ENCODE peak calls at places on chromosomes 7 and 10, in four cellular contexts. M is K562, S is IMR-90, K is HepG2. U is an unnamed sample.

GRCh38 chr7:137994091-137994688 is 7.7 kb downstream of the CREB3L2 start:
- DNase-seq in S (no peak), K (no peak), M (peak; percentile 60), U (no peak)

GRCh38 chr10:97851341-97852001 is 1.8 kb downstream of the GOLGA7B start:
- DNase-seq in M (no peak), K (no peak), S (no peak), U (no peak)

GRCh38 chr7:29442146-29442545 is 121.5 kb upstream of the PRR15 start:
- DNase-seq in M (no peak), S (no peak), K (no peak), U (no peak)

GRCh38 chr10:46541017-46541661 is 15.3 kb downstream of the GPRIN2 start:
- DNase-seq in M (peak; percentile 69), S (no peak), K (no peak), U (peak; percentile 94)

GRCh38 chr7:90973146-90973545 is 291.1 kb upstream of the FZD1 start:
- DNase-seq in S (peak; percentile 8), M (no peak), K (no peak), U (no peak)

GRCh38 chr10:86355571-86356038 is 11.0 kb downstream of the GRID1 start:
- DNase-seq in S (no peak), K (no peak), M (no peak), U (no peak)

GRCh38 chr7:120436487-120437060 is 163.6 kb downstream of the KCND2 start:
- DNase-seq in K (no peak), S (no peak), M (no peak), U (no peak)

GRCh38 chr7:43491984-43492383 is 90.9 kb upstream of the STK17A start:
- DNase-seq in K (peak; percentile 28), M (no peak), S (peak; percentile 66), U (peak; percentile 19)

GRCh38 chr7:123769371-123769770 is 20.6 kb upstream of the WASL start:
- DNase-seq in K (peak; percentile 22), M (no peak), S (peak; percentile 5), U (peak; percentile 76)

GRCh38 chr7:103912906-103913610 is 76.4 kb downstream of the RELN start:
- DNase-seq in S (peak; percentile 62), K (no peak), M (no peak), U (no peak)

GRCh38 chr10:56116684-56117083 is 244.4 kb downstream of the ZWINT start:
- DNase-seq in S (no peak), K (peak; percentile 2), M (no peak), U (no peak)

GRCh38 chr7:111741811-111742240 is 179.5 kb upstream of the IMMP2L start:
- DNase-seq in K (peak; percentile 61), S (peak; percentile 76), M (peak; percentile 86), U (peak; percentile 80)

GRCh38 chr10:59098387-59098786 is 78.1 kb upstream of the PHYHIPL start:
- DNase-seq in S (peak; percentile 65), M (no peak), K (no peak), U (no peak)

GRCh38 chr7:1232623-1233327 is at the start of gene UNCX:
- DNase-seq in K (no peak), M (no peak), S (no peak), U (no peak)

GRCh38 chr10:129968937-129969527 is 5.0 kb upstream of the EBF3 start:
- DNase-seq in K (peak; percentile 9), M (no peak), S (peak; percentile 31), U (peak; percentile 56)

GRCh38 chr7:79298145-79298760 is 155.2 kb downstream of the MAGI2 start:
- DNase-seq in S (peak; percentile 79), K (peak; percentile 25), M (no peak), U (peak; percentile 34)

GRCh38 chr10:69403066-69403465 is 13.7 kb downstream of the TACR2 start:
- DNase-seq in M (no peak), K (no peak), S (no peak), U (no peak)

DNA sequence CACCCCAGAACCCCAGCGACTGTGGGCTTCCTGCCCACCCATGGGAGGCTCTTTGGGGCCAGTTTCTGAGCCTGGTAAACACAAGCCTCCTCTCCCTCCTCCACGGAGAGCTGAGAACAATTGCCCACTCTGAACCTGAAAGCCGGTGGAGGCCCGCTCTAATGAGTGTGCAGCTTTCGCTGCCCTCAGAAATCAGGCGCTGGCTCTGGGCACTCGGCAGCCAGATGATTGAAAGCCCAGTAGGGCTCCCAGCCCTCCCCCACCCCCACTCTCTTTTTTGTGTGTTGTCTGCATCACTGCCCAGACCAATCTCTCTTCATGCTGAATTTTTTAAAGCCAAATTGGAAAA is 438.9 kb downstream of the RPS24 start:
- DNase-seq in K (no peak), S (no peak), M (no peak), U (no peak)
- TF ChIP-seq MAZ in K (no peak), S (no peak), M (no peak), U (no peak)

GRCh38 chr7:122709930-122710646 is 7.4 kb upstream of the RNF148 start:
- DNase-seq in K (no peak), S (no peak), M (no peak), U (no peak)
- TF ChIP-seq BHLHE40 in K (no peak), S (no peak), M (no peak), U (no peak)

DNA sequence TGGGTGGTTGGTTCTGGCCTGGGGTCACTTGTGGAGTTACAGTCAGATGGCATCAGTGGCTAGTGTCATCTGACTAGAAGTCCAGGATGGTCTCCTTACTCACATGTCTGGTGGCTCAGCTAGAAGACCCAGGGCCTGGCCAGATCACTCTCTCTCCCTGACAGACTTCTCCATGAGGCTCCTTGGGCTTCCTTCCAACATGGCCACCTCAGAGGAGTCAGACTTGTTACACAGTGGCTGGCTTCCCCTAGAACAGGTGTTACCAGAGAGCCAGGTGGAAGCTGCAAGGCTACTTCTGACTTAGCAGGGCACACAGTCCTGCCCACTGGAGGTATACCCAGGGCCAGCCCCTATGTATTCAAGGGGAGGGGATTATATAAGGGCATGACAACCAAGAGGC is 44.2 kb upstream of the MYL10 start:
- DNase-seq in S (no peak), K (no peak), M (no peak), U (no peak)
- TF ChIP-seq MAZ in S (no peak), K (no peak), M (no peak), U (no peak)

GRCh38 chr7:22729180-22729579 is 2.2 kb downstream of the IL6 start:
- DNase-seq in K (no peak), M (no peak), S (peak; percentile 18), U (no peak)
- TF ChIP-seq BHLHE40 in K (no peak), M (no peak), S (no peak), U (no peak)

GRCh38 chr10:38043516-38043915 is 33.0 kb downstream of the ZNF33A start:
- DNase-seq in S (no peak), M (no peak), K (no peak), U (no peak)
- TF ChIP-seq MAZ in S (no peak), M (no peak), K (no peak), U (no peak)

GRCh38 chr7:105002-105401 is 87.4 kb upstream of the FAM20C start:
- DNase-seq in K (no peak), S (no peak), M (no peak), U (no peak)

GRCh38 chr7:102377-102711 is 90.0 kb upstream of the FAM20C start:
- DNase-seq in S (no peak), K (no peak), M (no peak), U (no peak)

GRCh38 chr7:102728-103127 is 89.6 kb upstream of the FAM20C start:
- DNase-seq in S (no peak), M (no peak), K (no peak), U (no peak)

GRCh38 chr7:101146-101545 is 91.2 kb upstream of the FAM20C start:
- DNase-seq in S (no peak), M (no peak), K (no peak), U (no peak)

DNA sequence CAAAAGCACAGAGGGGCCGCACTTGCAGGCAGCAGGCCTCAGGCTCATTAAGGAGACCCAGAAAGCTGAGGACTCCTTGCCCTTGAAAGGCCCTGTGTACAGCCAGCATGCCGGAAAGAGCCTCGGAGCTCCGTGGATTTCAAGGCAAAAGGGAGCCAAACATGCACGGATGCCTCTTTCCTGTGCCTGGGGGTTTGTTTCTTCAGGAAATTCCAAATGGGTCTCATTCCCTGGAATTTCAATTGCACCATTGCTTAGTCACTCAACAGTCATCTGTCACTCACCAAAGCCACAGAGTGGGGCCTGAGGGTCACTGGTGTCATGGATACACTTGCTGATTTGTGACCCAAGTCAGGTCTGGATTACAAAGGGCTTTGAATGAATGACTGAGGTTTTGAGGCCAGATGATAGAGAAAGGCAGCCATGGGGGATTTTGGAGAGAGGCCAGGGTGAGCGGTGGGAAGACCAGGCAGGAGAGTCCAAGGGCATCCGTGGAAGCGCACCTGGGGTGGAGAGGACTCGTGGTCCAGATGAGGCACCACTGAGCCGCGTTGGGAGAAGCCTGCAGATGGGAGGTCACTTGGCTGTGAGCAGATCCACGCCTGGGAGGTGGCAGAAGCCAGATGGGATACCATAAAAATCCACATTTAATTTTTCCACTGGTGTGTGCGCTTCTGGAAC is 90.5 kb upstream of the FAM20C start:
- DNase-seq in S (peak; percentile 79), M (no peak), K (no peak), U (no peak)
- TF ChIP-seq BHLHE40 in S (no peak), M (no peak), K (no peak), U (no peak)

GRCh38 chr7:100974021-100974420 is 4.7 kb downstream of the MUC12 start:
- DNase-seq in S (no peak), M (no peak), K (no peak), U (no peak)
- TF ChIP-seq MAZ in S (no peak), M (no peak), K (no peak), U (no peak)

GRCh38 chr10:44647877-44648542 is 263.1 kb upstream of the CXCL12 start:
- DNase-seq in S (peak; percentile 71), K (no peak), M (no peak), U (no peak)
- TF ChIP-seq BHLHE40 in S (peak; percentile 45), K (no peak), M (no peak), U (no peak)